ENCODE peak calls at places on chromosomes 3 and 15, in five cellular contexts. P is HTR-8/SVneo; B is activated CD8-positive, alpha-beta T cell treated with anti-CD3 and anti-CD28 coated beads, Interleukin-2, amount 10 ng/mL, durations not matched to agents 7 days and 5 days; R is posterior cingulate gyrus; S is activated effector memory CD4-positive, alpha-beta T cell treated with anti-CD3 and anti-CD28 coated beads, Interleukin-2, amount 50 U/mL, for 16 hours. H is an unnamed sample.

GRCh38 chr15:50797926-50798325 is 32.4 kb upstream of the SPPL2A start:
- DNase-seq in B (no peak), R (no peak), S (no peak), P (no peak), H (no peak)

GRCh38 chr3:38493019-38493418 is 3.1 kb upstream of the EXOG start:
- DNase-seq in R (no peak), B (no peak), P (no peak), S (no peak), H (no peak)

GRCh38 chr3:138125548-138126221 is 6.5 kb downstream of the A4GNT start:
- DNase-seq in B (no peak), S (no peak), R (no peak), P (no peak), H (no peak)

GRCh38 chr3:8529738-8530525 is 28.3 kb downstream of the LMCD1 start:
- DNase-seq in R (no peak), S (no peak), B (no peak), P (peak), H (no peak)

GRCh38 chr3:86787091-86787490 is 203.9 kb downstream of the VGLL3 start:
- DNase-seq in B (no peak), R (no peak), S (no peak), P (peak), H (no peak)

GRCh38 chr3:177905895-177906511 is 630.2 kb upstream of the KCNMB2 start:
- DNase-seq in B (no peak), P (peak), S (no peak), R (no peak), H (no peak)

GRCh38 chr3:72265250-72265649 is 480.3 kb upstream of the PROK2 start:
- DNase-seq in B (no peak), R (no peak), S (no peak), P (no peak), H (no peak)

GRCh38 chr3:58106640-58107039 is 98.4 kb downstream of the FLNB start:
- DNase-seq in P (no peak), S (no peak), B (no peak), R (no peak), H (no peak)

GRCh38 chr3:32434206-32434605 is 42.6 kb downstream of the CMTM7 start:
- DNase-seq in R (no peak), B (peak), P (no peak), S (no peak), H (no peak)

GRCh38 chr3:135869439-135870105 is 96.0 kb upstream of the PPP2R3A start:
- DNase-seq in P (no peak), R (no peak), B (no peak), S (no peak), H (no peak)

GRCh38 chr3:126395846-126396513 is 1.3 kb downstream of the CFAP100 start:
- DNase-seq in B (no peak), P (no peak), R (no peak), S (peak), H (no peak)

H was measured in T1000.